ENCODE peak calls at places on chromosomes 2 and 18, in ten cellular contexts. W, R, U, Z, F, J, G, N, X and E are unnamed samples.

GRCh38 chr2:121884515-121884915 is 129.1 kb downstream of the TSN start:
- DNase-seq in R (no peak), X (no peak), U (no peak), G (no peak), Z (no peak), W (peak), J (peak), F (no peak), N (no peak), E (peak)

GRCh38 chr2:181190711-181191110 is 210.3 kb downstream of the UBE2E3 start:
- DNase-seq in U (no peak), X (peak), J (no peak), F (no peak), Z (no peak), R (no peak), G (no peak), N (no peak), W (no peak), E (no peak)

GRCh38 chr2:191166111-191166755 is 15.4 kb upstream of the STAT4 start:
- DNase-seq in W (no peak), U (no peak), X (peak), F (peak), J (no peak), N (no peak), R (peak), G (peak), Z (no peak), E (no peak)

GRCh38 chr18:23257686-23258565 is 122.6 kb downstream of the CABLES1 start:
- DNase-seq in R (peak), N (no peak), U (no peak), J (no peak), W (no peak), G (peak), Z (no peak), F (no peak), X (peak), E (no peak)

GRCh38 chr2:224638338-224638823 is 53.2 kb upstream of the CUL3 start:
- DNase-seq in N (no peak), X (peak), F (no peak), Z (no peak), W (no peak), J (no peak), G (no peak), U (peak), R (no peak), E (no peak)

GRCh38 chr2:172516299-172516698 is 39.6 kb upstream of the PDK1 start:
- DNase-seq in X (peak), R (peak), W (no peak), G (peak), F (peak), N (no peak), Z (peak), U (no peak), J (no peak), E (no peak)

GRCh38 chr2:6072757-6073156 is 380.6 kb downstream of the SOX11 start:
- DNase-seq in W (peak), N (no peak), F (no peak), J (no peak), Z (no peak), U (no peak), X (no peak), R (no peak), G (no peak), E (no peak)

GRCh38 chr18:60066576-60066975 is 166.8 kb downstream of the PMAIP1 start:
- DNase-seq in X (no peak), F (no peak), Z (no peak), R (no peak), N (no peak), W (peak), U (no peak), J (peak), G (no peak), E (no peak)

GRCh38 chr2:7467782-7468447 is 550.7 kb downstream of the RNF144A start:
- DNase-seq in R (no peak), J (no peak), G (no peak), U (no peak), W (no peak), F (no peak), Z (no peak), X (no peak), N (no peak), E (no peak)

GRCh38 chr2:205505344-205505743 is 177.0 kb upstream of the NRP2 start:
- DNase-seq in U (no peak), N (no peak), J (no peak), R (no peak), Z (no peak), G (no peak), F (no peak), W (no peak), X (no peak), E (no peak)

DNA sequence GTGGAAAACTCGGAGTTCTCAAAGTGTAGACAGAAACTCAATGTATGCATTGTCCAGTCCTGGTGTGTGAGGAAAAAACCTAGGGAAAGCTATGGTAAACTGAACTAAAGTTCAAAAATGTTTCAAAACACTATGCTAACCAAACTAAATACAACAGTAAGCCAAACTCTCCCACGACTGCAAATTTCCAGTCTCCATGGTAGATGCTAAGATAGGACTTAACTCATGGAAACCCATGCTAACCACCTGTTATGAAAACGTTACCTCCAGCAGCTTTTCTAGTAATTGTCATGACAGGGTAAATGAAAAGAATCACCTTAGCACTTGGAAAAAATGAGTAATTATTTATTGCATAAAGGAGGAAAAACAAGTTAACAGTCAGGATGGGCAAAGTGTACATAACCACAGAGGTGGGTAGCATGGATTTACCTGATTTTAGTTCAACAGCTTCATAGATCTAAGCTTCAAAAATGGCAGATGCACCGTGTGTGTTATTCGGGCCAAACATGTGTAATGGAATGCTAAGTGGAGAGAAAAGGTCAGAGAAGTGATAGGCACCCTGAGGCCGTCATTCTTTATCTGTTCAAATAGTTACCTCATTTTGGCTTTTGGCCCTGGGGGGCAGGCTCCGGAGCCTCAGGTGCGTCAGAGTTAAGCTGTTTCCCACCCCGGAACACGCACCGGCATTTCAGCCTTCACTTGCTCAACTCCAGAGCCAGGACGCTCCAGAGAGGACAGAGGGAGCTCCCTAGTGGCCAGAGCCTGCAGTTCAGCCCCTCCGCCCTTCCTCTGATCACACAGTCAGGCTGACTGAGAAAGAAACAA is 135.5 kb upstream of the EPC2 start:
- DNase-seq in R (peak), J (peak), X (peak), Z (peak), F (peak), N (peak), G (peak), U (peak), W (peak), E (peak)
- H3K4me3 ChIP-seq in R (no peak), J (no peak), X (peak), Z (no peak), F (peak), N (peak), G (peak), U (peak), W (no peak), E (no peak)

DNA sequence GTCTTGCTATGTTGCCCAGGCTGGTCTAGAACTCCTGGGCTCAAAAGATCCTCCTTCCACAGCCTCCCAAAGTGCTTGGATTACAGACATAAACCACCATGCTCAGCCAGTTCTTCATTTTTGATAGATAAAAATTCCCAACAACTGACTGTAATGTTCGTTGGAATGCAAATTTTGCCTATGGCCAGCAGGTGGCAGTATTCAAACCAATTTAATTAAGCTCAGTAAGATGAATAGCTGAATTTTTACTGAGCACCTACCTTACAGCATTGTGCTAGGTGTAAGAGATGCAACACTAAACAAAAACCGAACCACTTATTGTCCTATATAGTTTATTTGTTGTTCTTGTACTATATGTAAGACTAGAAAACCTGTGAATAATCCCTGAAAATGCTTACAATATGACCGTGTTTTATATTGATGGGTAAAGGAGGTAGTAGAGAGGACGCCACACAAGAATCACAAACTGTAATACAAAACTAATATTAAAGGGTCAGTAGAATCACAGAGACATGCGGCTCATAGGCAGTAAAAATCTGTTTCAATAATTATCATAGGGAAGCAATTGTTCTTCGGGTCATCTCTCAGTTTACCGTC is 8.2 kb upstream of the TMEM182 start:
- DNase-seq in X (peak), W (peak), Z (no peak), J (peak), R (peak), N (peak), G (peak), F (no peak), U (no peak), E (no peak)
- H3K4me3 ChIP-seq in X (no peak), W (no peak), Z (no peak), J (no peak), R (no peak), N (no peak), G (no peak), F (no peak), U (no peak), E (no peak)

GRCh38 chr2:207162319-207162718 is 3.4 kb downstream of the KLF7 start:
- DNase-seq in J (no peak), N (no peak), R (peak), Z (no peak), U (no peak), F (no peak), W (no peak), X (peak), G (no peak), E (no peak)

GRCh38 chr2:207163815-207164747 is 1.7 kb downstream of the KLF7 start:
- DNase-seq in R (peak), F (no peak), U (peak), N (peak), G (no peak), X (peak), J (peak), Z (no peak), W (peak), E (no peak)

GRCh38 chr2:207161247-207161646 is 4.5 kb downstream of the KLF7 start:
- DNase-seq in N (no peak), J (no peak), Z (no peak), G (no peak), F (no peak), W (no peak), R (no peak), U (no peak), X (peak), E (no peak)

GRCh38 chr2:207161724-207162123 is 4.0 kb downstream of the KLF7 start:
- DNase-seq in F (no peak), X (peak), R (no peak), U (no peak), Z (no peak), W (no peak), J (no peak), G (no peak), N (no peak), E (no peak)

GRCh38 chr2:207163053-207163814 is 2.5 kb downstream of the KLF7 start:
- DNase-seq in U (no peak), F (peak), R (peak), W (peak), N (peak), Z (peak), X (peak), J (peak), G (peak), E (no peak)
- H3K4me3 ChIP-seq in U (peak), F (peak), R (no peak), W (peak), N (peak), Z (peak), X (peak), J (peak), G (peak), E (peak)

GRCh38 chr2:43233218-43234212 is 7.1 kb upstream of the ZFP36L2 start:
- DNase-seq in J (no peak), N (no peak), G (no peak), U (no peak), Z (no peak), X (no peak), W (no peak), F (no peak), R (no peak), E (no peak)
- H3K4me3 ChIP-seq in J (no peak), N (no peak), G (no peak), U (no peak), Z (no peak), X (no peak), W (no peak), F (no peak), R (no peak), E (no peak)

DNA sequence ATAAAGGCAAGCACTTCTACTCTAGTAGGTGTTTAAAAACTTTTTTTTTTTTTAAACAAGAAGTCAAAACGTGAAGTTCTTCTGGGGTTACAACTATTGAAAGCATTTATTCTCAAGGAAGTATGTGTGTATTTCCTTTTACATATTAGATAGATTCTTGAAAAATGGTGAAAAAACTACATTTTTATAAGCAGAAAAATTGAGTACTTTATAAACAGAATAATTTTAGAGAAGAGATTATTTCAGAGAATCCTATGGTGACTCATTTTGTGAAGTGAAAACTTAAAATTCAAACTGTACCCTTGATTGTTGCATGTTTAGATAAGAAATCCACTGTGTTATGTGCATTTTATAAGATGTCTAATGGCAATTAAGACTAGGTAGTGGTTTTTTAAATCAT is 2.9 kb downstream of the EML4 start:
- DNase-seq in U (no peak), W (no peak), R (no peak), J (no peak), X (no peak), Z (no peak), N (no peak), F (no peak), G (no peak), E (no peak)
- H3K4me3 ChIP-seq in U (peak), W (no peak), R (no peak), J (peak), X (peak), Z (peak), N (no peak), F (peak), G (no peak), E (peak)

GRCh38 chr2:129803067-129803466 is 176.4 kb upstream of the RAB6C start:
- DNase-seq in G (no peak), R (no peak), W (no peak), F (no peak), X (peak), J (no peak), N (no peak), Z (no peak), U (no peak), E (no peak)

GRCh38 chr2:129798626-129799025 is 180.8 kb upstream of the RAB6C start:
- DNase-seq in F (no peak), J (no peak), G (no peak), U (no peak), X (no peak), R (no peak), Z (no peak), W (no peak), N (no peak), E (peak)

GRCh38 chr2:129799036-129799958 is 180.2 kb upstream of the RAB6C start:
- DNase-seq in G (no peak), U (no peak), F (no peak), X (no peak), Z (no peak), R (no peak), J (no peak), W (no peak), N (no peak), E (peak)

GRCh38 chr2:129802290-129802689 is 177.2 kb upstream of the RAB6C start:
- DNase-seq in Z (no peak), G (no peak), W (peak), J (peak), X (no peak), F (no peak), U (no peak), N (no peak), R (no peak), E (peak)

GRCh38 chr2:129801575-129801974 is 177.9 kb upstream of the RAB6C start:
- DNase-seq in J (no peak), U (no peak), N (no peak), F (no peak), R (no peak), Z (no peak), W (no peak), X (peak), G (peak), E (peak)
- H3K4me3 ChIP-seq in J (no peak), U (no peak), N (no peak), F (no peak), R (no peak), Z (no peak), W (no peak), X (no peak), G (no peak), E (no peak)

GRCh38 chr2:64643838-64644219 is 9.9 kb downstream of the SERTAD2 start:
- DNase-seq in W (no peak), J (no peak), G (no peak), U (no peak), Z (no peak), X (peak), N (no peak), F (no peak), R (no peak), E (no peak)
- H3K4me3 ChIP-seq in W (no peak), J (peak), G (no peak), U (peak), Z (peak), X (peak), N (peak), F (peak), R (no peak), E (peak)

GRCh38 chr2:113700186-113700841 is 56.1 kb downstream of the SLC35F5 start:
- DNase-seq in N (no peak), F (no peak), U (peak), J (peak), R (peak), W (peak), Z (no peak), G (no peak), X (peak), E (peak)
- H3K4me3 ChIP-seq in N (no peak), F (no peak), U (peak), J (no peak), R (no peak), W (no peak), Z (no peak), G (no peak), X (peak), E (no peak)

GRCh38 chr2:201262718-201263117 is 2.4 kb downstream of the CASP8 start:
- DNase-seq in J (no peak), X (no peak), U (no peak), N (no peak), Z (no peak), F (no peak), R (no peak), W (no peak), G (no peak), E (no peak)
- H3K4me3 ChIP-seq in J (no peak), X (no peak), U (no peak), N (no peak), Z (no peak), F (no peak), R (no peak), W (no peak), G (no peak), E (no peak)